ENCODE peak calls at places on chromosomes 6 and 20, in eight cellular contexts. D, J, O, W, Y, I, V and E are unnamed samples.

GRCh38 chr20:60058869-60059268 is 100.6 kb downstream of the CDH26 start:
- DNase-seq in V (no peak), W (no peak), O (peak), J (no peak), D (no peak), I (no peak), Y (no peak), E (no peak)

GRCh38 chr6:70080443-70081062 is 214.2 kb downstream of the COL19A1 start:
- DNase-seq in I (peak), W (no peak), Y (no peak), J (no peak), D (no peak), V (no peak), O (no peak), E (no peak)

GRCh38 chr6:4861564-4861963 is 85.4 kb downstream of the CDYL start:
- DNase-seq in W (no peak), V (no peak), Y (no peak), O (no peak), D (no peak), J (no peak), I (no peak), E (no peak)

GRCh38 chr6:32886674-32887383 is 32.8 kb downstream of the PSMB9 start:
- DNase-seq in O (no peak), V (peak), W (peak), Y (no peak), J (no peak), D (peak), I (peak), E (peak)

GRCh38 chr6:161393839-161394364 is 120.0 kb upstream of the AGPAT4 start:
- DNase-seq in I (peak), O (peak), D (peak), W (no peak), V (peak), Y (no peak), J (no peak), E (peak)

GRCh38 chr6:47922391-47922790 is 140.6 kb downstream of the OPN5 start:
- DNase-seq in I (peak), O (no peak), J (no peak), D (no peak), W (peak), Y (no peak), V (no peak), E (no peak)

GRCh38 chr6:53517021-53517420 is 27.9 kb downstream of the GCLC start:
- DNase-seq in O (no peak), J (peak), W (no peak), Y (no peak), D (no peak), V (no peak), I (no peak), E (no peak)

GRCh38 chr6:18155864-18156396 is 708 bp downstream of the KDM1B start:
- DNase-seq in W (peak), V (peak), Y (peak), O (peak), J (peak), D (peak), I (peak), E (peak)

GRCh38 chr20:64140956-64141355 is 23.3 kb upstream of the MYT1 start:
- DNase-seq in D (no peak), J (no peak), I (no peak), V (no peak), Y (no peak), O (no peak), W (no peak), E (no peak)

GRCh38 chr20:33434434-33434833 is 9.1 kb downstream of the SNTA1 start:
- DNase-seq in Y (no peak), W (no peak), I (no peak), D (no peak), O (no peak), V (no peak), J (no peak), E (no peak)

GRCh38 chr6:78505178-78505577 is 362.2 kb upstream of the IRAK1BP1 start:
- DNase-seq in O (no peak), Y (no peak), J (no peak), D (no peak), I (no peak), W (no peak), V (no peak), E (no peak)

GRCh38 chr20:9467995-9468394 is 46.4 kb upstream of the LAMP5 start:
- DNase-seq in D (no peak), W (no peak), J (no peak), Y (no peak), O (no peak), I (no peak), V (no peak), E (no peak)

GRCh38 chr6:69835414-69836179 is 30.8 kb upstream of the COL19A1 start:
- DNase-seq in W (no peak), V (peak), Y (no peak), O (peak), D (no peak), I (peak), J (peak), E (peak)

GRCh38 chr20:37313546-37314091 is 24.2 kb downstream of the MANBAL start:
- DNase-seq in I (no peak), O (no peak), Y (no peak), J (no peak), W (no peak), V (no peak), D (no peak), E (no peak)

GRCh38 chr6:39453236-39453635 is 130.7 kb upstream of the KCNK16 start:
- DNase-seq in W (no peak), I (peak), Y (no peak), D (no peak), V (no peak), O (no peak), J (no peak), E (no peak)

GRCh38 chr6:42200035-42200434 is 5.3 kb upstream of the GUCA1B start:
- DNase-seq in Y (no peak), W (no peak), V (peak), J (no peak), I (peak), O (no peak), D (no peak), E (no peak)

GRCh38 chr20:36754656-36755222 is 8.8 kb upstream of the NDRG3 start:
- DNase-seq in D (no peak), J (peak), V (peak), I (peak), W (peak), Y (no peak), O (peak), E (no peak)

GRCh38 chr6:100103194-100103593 is 109.2 kb upstream of the MCHR2 start:
- DNase-seq in J (no peak), I (no peak), O (no peak), W (no peak), Y (no peak), V (no peak), D (no peak), E (no peak)

GRCh38 chr6:26216015-26216885 is 129.0 kb downstream of the HFE start:
- DNase-seq in V (peak), W (peak), I (peak), O (peak), J (peak), Y (no peak), D (no peak), E (peak)

GRCh38 chr6:139762587-139763031 is 388.2 kb upstream of the CITED2 start:
- DNase-seq in J (no peak), D (no peak), I (peak), O (no peak), Y (no peak), W (peak), V (no peak), E (no peak)

GRCh38 chr20:34781250-34781649 is 44.2 kb downstream of the NCOA6 start:
- DNase-seq in W (no peak), V (no peak), J (no peak), I (no peak), O (no peak), Y (no peak), D (no peak), E (no peak)

GRCh38 chr6:76707630-76708029 is 635.2 kb upstream of the IMPG1 start:
- DNase-seq in I (no peak), O (no peak), D (no peak), V (no peak), J (no peak), Y (no peak), W (no peak), E (no peak)

GRCh38 chr6:129345890-129346289 is 364.1 kb downstream of the ARHGAP18 start:
- DNase-seq in Y (no peak), J (no peak), I (peak), D (no peak), O (no peak), W (no peak), V (peak), E (no peak)

GRCh38 chr6:36692861-36693702 is 4.5 kb upstream of the RAB44 start:
- DNase-seq in D (no peak), W (peak), V (no peak), Y (no peak), I (peak), O (no peak), J (no peak), E (no peak)

GRCh38 chr6:107061125-107062020 is 33.4 kb downstream of the MTRES1 start:
- DNase-seq in W (peak), V (no peak), O (peak), Y (no peak), D (no peak), I (no peak), J (no peak), E (no peak)

GRCh38 chr6:31576897-31577341 is 1.6 kb downstream of the TNF start:
- DNase-seq in J (no peak), O (peak), Y (no peak), V (no peak), W (no peak), D (no peak), I (no peak), E (no peak)

GRCh38 chr6:113860165-113860955 is 3.2 kb downstream of the MARCKS start:
- DNase-seq in I (peak), Y (no peak), V (peak), J (no peak), O (no peak), D (peak), W (peak), E (no peak)

GRCh38 chr6:154302111-154302752 is 54.4 kb downstream of the IPCEF1 start:
- DNase-seq in V (no peak), W (no peak), I (peak), D (no peak), Y (no peak), O (peak), J (no peak), E (no peak)

GRCh38 chr20:41888434-41888833 is 270.3 kb upstream of the CHD6 start:
- DNase-seq in Y (no peak), V (no peak), I (no peak), J (no peak), W (no peak), D (no peak), O (no peak), E (no peak)

GRCh38 chr6:34383651-34384304 is 8.7 kb downstream of the NUDT3 start:
- DNase-seq in I (peak), O (no peak), Y (no peak), J (no peak), W (peak), D (no peak), V (no peak), E (no peak)
- H3K27ac ChIP-seq in I (peak), O (no peak), Y (peak), J (no peak), W (peak), D (peak), V (no peak), E (no peak)

DNA sequence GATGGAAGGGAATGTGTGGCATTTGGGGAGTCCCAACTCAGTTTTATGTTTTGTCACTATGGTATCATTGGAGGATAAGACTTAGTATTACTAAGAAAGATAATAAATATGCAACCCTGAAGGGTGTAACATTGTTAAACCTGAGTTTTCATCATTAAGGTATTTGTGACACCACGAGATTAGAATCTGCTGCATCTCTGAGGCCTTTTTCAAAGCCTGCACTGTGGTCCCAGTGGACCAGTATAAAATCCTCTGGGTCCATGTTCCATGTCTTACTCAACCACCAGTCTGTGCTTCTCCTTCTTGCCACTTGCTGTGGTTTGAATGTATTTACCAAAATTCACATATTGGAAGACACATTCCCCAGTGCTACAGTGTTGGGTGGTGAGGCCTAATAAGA is 130.6 kb downstream of the TBX18 start:
- DNase-seq in W (no peak), V (no peak), J (no peak), Y (no peak), D (no peak), O (no peak), I (no peak), E (no peak)
- H3K27ac ChIP-seq in W (no peak), V (no peak), J (no peak), Y (no peak), D (no peak), O (no peak), I (no peak), E (no peak)

DNA sequence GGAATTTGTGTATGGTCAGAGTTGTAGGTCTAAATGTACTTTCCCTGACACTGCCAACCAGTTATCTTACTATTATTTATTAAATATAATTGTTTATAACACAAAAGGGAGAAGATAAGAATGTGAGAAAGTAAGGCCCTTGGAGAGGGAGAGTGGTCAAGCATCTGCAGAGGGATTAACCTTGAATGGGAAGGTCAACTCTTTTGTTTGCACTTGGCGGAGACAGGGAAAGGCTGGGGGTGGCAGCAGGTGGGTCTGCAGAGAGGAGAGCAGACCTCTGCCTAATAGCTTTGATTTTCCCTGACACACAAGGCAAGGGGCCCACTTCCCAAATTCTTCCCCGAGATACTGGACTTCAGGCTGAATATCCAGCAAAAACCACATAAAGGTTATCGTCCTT is 4.2 kb downstream of the LRP11 start:
- DNase-seq in O (no peak), D (no peak), I (no peak), W (no peak), Y (no peak), V (no peak), J (no peak), E (no peak)
- H3K27ac ChIP-seq in O (no peak), D (no peak), I (no peak), W (no peak), Y (no peak), V (peak), J (peak), E (peak)

GRCh38 chr20:62485062-62485700 is 9.4 kb upstream of the GATA5 start:
- DNase-seq in D (no peak), Y (no peak), W (no peak), V (no peak), I (peak), O (no peak), J (peak), E (no peak)
- H3K27ac ChIP-seq in D (no peak), Y (no peak), W (no peak), V (no peak), I (peak), O (no peak), J (no peak), E (no peak)